ENCODE peak calls at places on chromosome 13, in six cellular contexts. N is Kasumi-1; F is Peyer's patch; J is ELF-1; K is effector memory CD4-positive, alpha-beta T cell; G is amniotic epithelial cell. T is an unnamed sample.

GRCh38 chr13:41960700-41961697 is at the start of gene VWA8:
- DNase-seq in N (peak), F (peak), G (peak), K (peak), J (peak), T (peak)

GRCh38 chr13:73835138-73835721 is 299.0 kb downstream of the KLF12 start:
- DNase-seq in N (peak), K (no peak), G (peak), F (no peak), J (no peak), T (no peak)

GRCh38 chr13:67120872-67121531 is 109.1 kb downstream of the PCDH9 start:
- DNase-seq in G (peak), N (no peak), J (no peak), F (no peak), K (no peak), T (no peak)

GRCh38 chr13:108919036-108919907 is 289.9 kb downstream of the MYO16 start:
- DNase-seq in K (no peak), G (peak), F (no peak), J (no peak), N (no peak), T (no peak)

GRCh38 chr13:93226065-93226622 is 463 bp upstream of the GPC6 start:
- DNase-seq in F (no peak), J (peak), G (no peak), K (no peak), N (no peak), T (no peak)

GRCh38 chr13:65597839-65598818 is 1632.0 kb downstream of the PCDH9 start:
- DNase-seq in K (no peak), F (no peak), N (no peak), G (peak), J (no peak), T (no peak)

GRCh38 chr13:72728290-72728605 is 525 bp downstream of the BORA start:
- DNase-seq in K (no peak), G (peak), F (no peak), J (no peak), N (peak), T (no peak)

GRCh38 chr13:43006893-43007631 is 15.0 kb upstream of the EPSTI1 start:
- DNase-seq in K (no peak), F (no peak), J (no peak), G (peak), N (no peak), T (no peak)

GRCh38 chr13:74406439-74406838 is 272.2 kb upstream of the KLF12 start:
- DNase-seq in J (no peak), N (no peak), F (no peak), K (no peak), G (no peak), T (no peak)

GRCh38 chr13:100208002-100208401 is 119.1 kb downstream of the PCCA start:
- DNase-seq in G (no peak), K (no peak), J (no peak), N (no peak), F (no peak), T (no peak)

GRCh38 chr13:27449081-27449603 is 1.2 kb downstream of the MTIF3 start:
- DNase-seq in F (no peak), G (no peak), J (no peak), K (no peak), N (no peak), T (no peak)

GRCh38 chr13:50149143-50149703 is 134.0 kb downstream of the KCNRG start:
- DNase-seq in G (peak), J (no peak), F (no peak), N (no peak), K (no peak), T (no peak)

GRCh38 chr13:27712421-27712820 is 79.9 kb upstream of the GSX1 start:
- DNase-seq in G (peak), N (no peak), J (no peak), F (peak), K (no peak), T (no peak)

GRCh38 chr13:53066411-53066810 is 37.8 kb downstream of the OLFM4 start:
- DNase-seq in J (no peak), K (no peak), N (no peak), F (no peak), G (no peak), T (no peak)

GRCh38 chr13:24605923-24606372 is 74.3 kb upstream of the ATP12A start:
- DNase-seq in F (no peak), N (peak), K (no peak), J (peak), G (no peak), T (no peak)

GRCh38 chr13:110340812-110341444 is 33.8 kb downstream of the COL4A2 start:
- DNase-seq in F (peak), J (peak), K (peak), G (peak), N (no peak), T (no peak)

GRCh38 chr13:84126671-84127171 is 244.4 kb upstream of the SLITRK1 start:
- DNase-seq in G (no peak), F (no peak), K (no peak), J (no peak), N (no peak), T (no peak)

GRCh38 chr13:51714663-51715168 is 89.2 kb downstream of the DHRS12 start:
- DNase-seq in J (no peak), F (no peak), K (no peak), G (peak), N (no peak), T (no peak)

GRCh38 chr13:39602277-39602613 is 748 bp downstream of the LHFPL6 start:
- DNase-seq in N (peak), J (no peak), G (no peak), K (no peak), F (no peak), T (no peak)

GRCh38 chr13:30696278-30697176 is 38.8 kb upstream of the ALOX5AP start:
- DNase-seq in G (no peak), N (peak), K (no peak), J (peak), F (peak), T (no peak)

GRCh38 chr13:94416454-94417080 is 62.9 kb downstream of the DCT start:
- DNase-seq in G (peak), K (no peak), J (peak), F (no peak), N (peak), T (no peak)

GRCh38 chr13:110812111-110812868 is 98.8 kb downstream of the ING1 start:
- DNase-seq in K (no peak), G (peak), F (no peak), N (no peak), J (peak), T (no peak)

GRCh38 chr13:28564030-28564429 is 69.1 kb upstream of the FLT1 start:
- DNase-seq in J (peak), K (no peak), G (no peak), N (no peak), F (peak), T (no peak)

GRCh38 chr13:23889598-23890224 is 511 bp upstream of the MIPEP start:
- DNase-seq in F (no peak), K (no peak), N (peak), J (no peak), G (peak), T (no peak)

GRCh38 chr13:40494513-40494912 is 171.9 kb downstream of the FOXO1 start:
- DNase-seq in J (no peak), K (no peak), F (no peak), N (no peak), G (no peak), T (no peak)

GRCh38 chr13:67023088-67023893 is 206.8 kb downstream of the PCDH9 start:
- DNase-seq in K (no peak), N (peak), G (peak), J (no peak), F (no peak), T (no peak)

GRCh38 chr13:21203132-21203531 is 26.7 kb downstream of the MRPL57 start:
- DNase-seq in K (no peak), N (no peak), F (no peak), G (no peak), J (no peak), T (no peak)

GRCh38 chr13:111857336-111857735 is 209.6 kb upstream of the SOX1 start:
- DNase-seq in G (no peak), J (no peak), F (no peak), N (no peak), K (no peak), T (no peak)

GRCh38 chr13:101013245-101013644 is 338.6 kb upstream of the TMTC4 start:
- DNase-seq in G (no peak), K (no peak), F (no peak), J (no peak), N (no peak), T (no peak)

GRCh38 chr13:106529415-106530208 is 5.8 kb downstream of the EFNB2 start:
- DNase-seq in J (peak), F (no peak), K (no peak), G (peak), N (no peak), T (no peak)

GRCh38 chr13:42885325-42885724 is 103.9 kb downstream of the FAM216B start:
- DNase-seq in K (no peak), G (no peak), J (no peak), N (no peak), F (no peak), T (no peak)

GRCh38 chr13:49536144-49536873 is 40.6 kb downstream of the PHF11 start:
- DNase-seq in K (no peak), G (no peak), N (no peak), J (no peak), F (no peak), T (no peak)

GRCh38 chr13:97851269-97851668 is 102.2 kb upstream of the IPO5 start:
- DNase-seq in F (no peak), G (peak), K (no peak), J (peak), N (no peak), T (no peak)

GRCh38 chr13:113141591-113141950 is 16.9 kb upstream of the PROZ start:
- DNase-seq in N (no peak), F (no peak), G (no peak), J (no peak), K (no peak), T (no peak)

GRCh38 chr13:85095887-85096286 is 703.3 kb downstream of the SLITRK6 start:
- DNase-seq in G (no peak), J (no peak), K (no peak), F (no peak), N (no peak), T (no peak)